ENCODE peak calls at places on chromosome 15, in nine cellular contexts. Z is right atrium auricular region, K is GM23338, S is SK-N-SH, E is H1, D is upper lobe of right lung, A is stomach, V is neural progenitor cell, N is heart left ventricle. B is an unnamed sample. For H3K36me3 and H3K4me1, the result is how much of the 10 kb centered on the place peaks cover.

GRCh38 chr15:90071220-90071807 is 31.0 kb downstream of the IDH2 start:
- DNase-seq in N (peak), V (peak), D (peak), Z (peak), K (peak), A (peak), E (no peak), S (peak), B (peak)

GRCh38 chr15:99145778-99146177 is 40.9 kb downstream of the SYNM start:
- DNase-seq in K (no peak), E (no peak), N (no peak), S (no peak), V (no peak), D (no peak), A (no peak), Z (no peak), B (no peak)

GRCh38 chr15:36479200-36479896 is 100.1 kb upstream of the CDIN1 start:
- DNase-seq in K (peak), V (no peak), A (no peak), S (no peak), Z (no peak), N (no peak), D (no peak), E (no peak), B (no peak)

GRCh38 chr15:39016706-39017105 is 452.1 kb upstream of the RASGRP1 start:
- DNase-seq in E (no peak), N (no peak), S (no peak), V (no peak), A (no peak), K (no peak), Z (no peak), D (no peak), B (no peak)

GRCh38 chr15:31353931-31354330 is 27.3 kb downstream of the KLF13 start:
- DNase-seq in N (peak), D (no peak), V (no peak), E (no peak), S (peak), K (no peak), Z (no peak), A (no peak), B (no peak)

GRCh38 chr15:32028921-32029320 is 1.4 kb upstream of the CHRNA7 start:
- DNase-seq in A (no peak), N (no peak), S (peak), K (peak), V (peak), D (no peak), Z (no peak), E (peak), B (no peak)

GRCh38 chr15:101523560-101523940 is 34.0 kb upstream of the PCSK6 start:
- DNase-seq in A (no peak), D (no peak), E (peak), Z (peak), K (no peak), V (no peak), S (peak), N (no peak), B (no peak)

GRCh38 chr15:95127356-95127755 is 896.0 kb downstream of the MCTP2 start:
- DNase-seq in N (no peak), A (no peak), Z (no peak), K (peak), E (no peak), D (no peak), S (no peak), V (no peak), B (no peak)

GRCh38 chr15:61390138-61390537 is 161.0 kb upstream of the RORA start:
- DNase-seq in N (no peak), A (no peak), K (no peak), E (no peak), V (no peak), Z (no peak), D (no peak), S (no peak), B (no peak)

GRCh38 chr15:22888120-22888859 is 49.8 kb downstream of the NIPA2 start:
- DNase-seq in N (peak), D (peak), A (no peak), E (no peak), S (no peak), Z (no peak), V (no peak), K (no peak), B (no peak)

GRCh38 chr15:77656294-77656693 is 23.6 kb upstream of the LINGO1 start:
- DNase-seq in N (no peak), A (no peak), S (no peak), Z (no peak), D (no peak), K (no peak), E (no peak), V (no peak), B (no peak)

GRCh38 chr15:48965972-48966371 is 2.3 kb upstream of the SHC4 start:
- DNase-seq in S (no peak), E (no peak), A (no peak), N (no peak), D (no peak), V (no peak), Z (no peak), K (no peak), B (no peak)

GRCh38 chr15:88894348-88894818 is 961 bp downstream of the HAPLN3 start:
- DNase-seq in V (peak), A (peak), Z (no peak), K (peak), N (peak), E (peak), S (peak), D (peak), B (peak)

GRCh38 chr15:51108933-51109550 is 14.3 kb upstream of the TNFAIP8L3 start:
- DNase-seq in S (no peak), A (no peak), Z (no peak), D (no peak), V (no peak), K (no peak), E (no peak), N (peak), B (no peak)

GRCh38 chr15:101159096-101159935 is 92.5 kb downstream of the CHSY1 start:
- DNase-seq in K (no peak), Z (no peak), E (no peak), S (no peak), V (no peak), A (no peak), N (no peak), D (no peak), B (no peak)

GRCh38 chr15:44081223-44082013 is 113.7 kb downstream of the FRMD5 start:
- DNase-seq in D (no peak), E (no peak), V (no peak), N (no peak), K (no peak), Z (no peak), A (no peak), S (no peak), B (no peak)

GRCh38 chr15:78950906-78951840 is 6.3 kb upstream of the CTSH start:
- DNase-seq in Z (no peak), N (no peak), E (no peak), D (no peak), V (no peak), S (no peak), A (no peak), K (no peak), B (no peak)

GRCh38 chr15:40440300-40441011 is at the start of gene BAHD1:
- DNase-seq in N (peak), A (peak), S (peak), V (peak), D (peak), Z (peak), E (peak), K (peak), B (peak)

GRCh38 chr15:44598892-44599291 is 61.9 kb downstream of the EIF3J start:
- DNase-seq in Z (no peak), S (no peak), D (no peak), K (no peak), V (no peak), N (no peak), E (no peak), A (no peak), B (no peak)

DNA sequence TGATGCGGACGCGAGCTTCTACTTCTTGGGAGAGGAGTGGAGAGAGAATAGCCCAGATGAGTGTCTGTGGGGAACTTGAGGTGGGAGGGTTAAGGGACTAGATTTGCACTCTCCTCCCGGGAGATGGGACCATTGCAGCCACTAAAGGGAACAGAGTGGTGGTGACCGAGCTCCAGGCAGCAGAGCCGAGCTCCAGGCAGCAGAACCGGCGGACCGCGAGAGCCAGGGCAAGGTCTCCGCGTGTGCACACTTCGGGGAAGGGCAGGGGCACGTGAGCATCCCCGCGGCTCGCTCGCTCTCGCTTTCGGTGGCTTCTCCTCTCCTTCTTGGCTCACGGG is 1.1 kb downstream of the IGDCC3 start:
- DNase-seq in D (no peak), A (no peak), Z (no peak), V (no peak), K (peak), N (no peak), E (no peak), S (no peak), B (no peak)
- H3K4me3 ChIP-seq in D (peak), A (peak), Z (peak), V (peak), K (peak), N (peak), E (peak), S (peak), B (no peak)

GRCh38 chr15:63051701-63052066 is 9.1 kb downstream of the TPM1 start:
- DNase-seq in K (no peak), S (no peak), E (no peak), A (no peak), D (no peak), V (no peak), Z (no peak), N (no peak), B (no peak)
- H3K36me3 ChIP-seq in K (under half), S (half or more), E (under half), A (under half), D (under half), V (under half), Z (half or more), N (under half), B (under half)

DNA sequence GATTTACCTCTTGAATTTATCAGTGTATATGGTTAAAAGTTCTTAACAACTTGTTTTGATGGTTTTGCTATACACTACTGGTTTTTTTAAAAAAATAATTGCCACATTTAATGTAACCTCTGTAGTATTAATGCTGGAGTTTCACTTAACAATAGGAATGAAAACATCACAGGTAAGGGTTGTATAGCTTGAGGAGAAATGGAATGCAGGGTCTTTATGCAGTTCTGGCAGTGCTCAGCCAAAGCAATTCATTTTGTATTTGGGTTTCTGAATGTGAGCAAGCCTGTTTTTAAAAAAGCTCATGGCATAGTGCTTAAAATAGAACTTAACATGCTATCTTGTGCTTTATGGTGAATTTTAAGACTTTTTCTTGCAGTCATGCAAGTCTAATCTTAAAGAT is 8.8 kb downstream of the PIAS1 start:
- DNase-seq in Z (no peak), V (no peak), N (no peak), K (peak), D (no peak), S (no peak), E (no peak), A (no peak), B (no peak)
- H3K4me1 ChIP-seq in Z (under half), V (under half), N (under half), K (under half), D (under half), S (under half), E (under half), A (under half), B (half or more)

DNA sequence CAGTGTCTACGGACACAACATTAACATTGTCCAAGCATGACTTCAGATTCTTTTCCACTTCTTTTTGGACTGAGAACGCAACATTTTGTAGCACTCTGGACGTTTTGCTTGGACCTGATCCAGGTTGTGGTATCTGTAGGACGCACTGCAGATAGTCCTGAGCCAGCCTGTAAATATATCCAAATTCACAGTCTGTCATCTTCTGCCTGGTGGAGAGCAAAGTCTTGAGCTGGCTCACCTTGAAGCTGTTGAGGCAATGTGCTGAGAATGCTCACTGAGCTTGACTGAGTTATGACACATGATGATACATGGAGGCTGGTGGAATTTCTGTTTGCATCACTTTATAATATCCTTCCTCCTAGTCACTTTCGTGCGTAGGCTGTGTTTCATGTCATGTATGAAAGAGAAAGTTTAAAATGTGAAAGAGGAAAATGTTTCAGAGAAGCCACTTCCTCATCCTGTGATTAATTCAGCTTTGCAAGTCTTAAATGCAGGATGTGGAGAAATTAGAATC is at the start of gene BCL2A1:
- DNase-seq in V (no peak), A (peak), E (no peak), S (no peak), N (no peak), K (no peak), D (no peak), Z (peak), B (peak)
- H3K4me3 ChIP-seq in V (no peak), A (no peak), E (no peak), S (no peak), N (no peak), K (no peak), D (peak), Z (no peak), B (peak)

GRCh38 chr15:25055356-25056068 is 100.7 kb downstream of the SNRPN start:
- DNase-seq in V (no peak), K (no peak), E (peak), Z (peak), D (peak), N (no peak), A (peak), S (no peak), B (no peak)
- H3K36me3 ChIP-seq in V (under half), K (half or more), E (half or more), Z (half or more), D (under half), N (under half), A (half or more), S (half or more), B (under half)

GRCh38 chr15:70086636-70087035 is 11.1 kb downstream of the TLE3 start:
- DNase-seq in N (no peak), E (no peak), A (no peak), K (no peak), V (no peak), S (no peak), D (no peak), Z (no peak), B (no peak)

GRCh38 chr15:70088427-70088826 is 9.3 kb downstream of the TLE3 start:
- DNase-seq in K (no peak), D (no peak), N (no peak), Z (no peak), E (no peak), V (no peak), S (no peak), A (no peak), B (no peak)

GRCh38 chr15:70089692-70089971 is 8.1 kb downstream of the TLE3 start:
- DNase-seq in A (no peak), E (no peak), N (no peak), V (no peak), D (no peak), Z (no peak), S (no peak), K (no peak), B (no peak)

GRCh38 chr15:70088887-70089691 is 8.6 kb downstream of the TLE3 start:
- DNase-seq in D (no peak), E (no peak), K (peak), S (no peak), N (peak), A (no peak), Z (no peak), V (no peak), B (no peak)

GRCh38 chr15:70087708-70088352 is 9.9 kb downstream of the TLE3 start:
- DNase-seq in N (no peak), D (no peak), Z (no peak), S (no peak), K (no peak), E (no peak), V (no peak), A (no peak), B (no peak)
- H3K4me1 ChIP-seq in N (under half), D (half or more), Z (under half), S (under half), K (half or more), E (under half), V (half or more), A (half or more), B (half or more)

DNA sequence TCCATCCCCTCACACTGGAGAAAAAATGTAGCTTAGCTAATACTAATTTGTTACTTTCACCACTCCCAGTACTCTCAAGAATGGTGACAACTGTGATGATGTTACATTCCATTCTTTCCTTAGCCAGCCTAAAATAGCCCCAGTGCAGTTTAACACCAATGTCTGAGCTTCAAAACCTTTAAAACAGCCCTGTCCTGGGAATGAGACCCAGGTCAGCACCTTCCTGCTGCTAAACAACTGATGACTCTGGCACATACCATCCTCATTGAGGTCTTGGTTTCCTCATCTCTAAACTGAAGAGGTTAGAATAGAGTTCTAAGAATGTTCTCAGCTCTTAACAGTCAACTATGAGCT is 3.8 kb downstream of the SCAMP2 start:
- DNase-seq in K (no peak), N (no peak), S (no peak), E (no peak), A (no peak), D (no peak), V (no peak), Z (no peak), B (no peak)
- H3K4me3 ChIP-seq in K (no peak), N (no peak), S (no peak), E (no peak), A (no peak), D (no peak), V (no peak), Z (no peak), B (no peak)

DNA sequence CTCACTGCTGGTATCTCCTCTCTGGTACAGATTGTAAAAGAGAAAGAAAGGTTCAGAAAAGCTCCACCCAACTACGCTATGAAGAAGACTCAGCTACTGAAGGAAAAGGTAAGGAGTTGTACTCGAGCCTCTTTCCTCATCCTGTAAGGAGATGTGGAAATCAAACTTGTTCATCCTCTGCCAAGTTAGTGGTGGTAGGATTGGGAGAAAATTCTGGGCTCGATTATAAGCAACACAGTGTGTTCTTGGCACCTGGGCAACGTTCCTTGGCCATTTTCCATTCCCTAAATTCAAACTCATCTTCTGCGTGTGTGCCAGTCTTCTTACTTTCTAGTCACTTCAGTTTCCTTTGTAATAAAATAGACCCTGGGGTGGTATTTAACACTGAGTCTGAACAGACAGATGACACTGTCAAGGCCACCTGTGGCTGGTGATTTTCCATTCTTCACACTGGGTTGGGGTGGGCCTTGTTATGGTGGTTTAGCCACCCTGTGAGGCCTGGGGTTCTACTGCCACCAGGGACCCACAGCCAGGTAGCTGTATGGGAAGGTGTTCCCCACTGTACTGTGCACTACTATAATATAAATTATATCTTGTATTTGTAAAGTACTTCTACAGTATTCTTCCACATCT is 17.1 kb upstream of the ITPKA start:
- DNase-seq in Z (no peak), V (no peak), K (no peak), D (no peak), A (no peak), E (no peak), S (no peak), N (no peak), B (no peak)
- H3K36me3 ChIP-seq in Z (half or more), V (under half), K (under half), D (half or more), A (half or more), E (half or more), S (half or more), N (under half), B (half or more)

GRCh38 chr15:63503739-63504246 is 600 bp upstream of the USP3 start:
- DNase-seq in E (no peak), Z (peak), V (no peak), K (peak), N (peak), D (no peak), S (peak), A (peak), B (peak)
- H3K4me1 ChIP-seq in E (under half), Z (under half), V (under half), K (under half), N (half or more), D (half or more), S (under half), A (half or more), B (half or more)

B was measured in CD4-positive, alpha-beta memory T cell.